ENCODE peak calls at places on chromosomes 1 and 21, in seven cellular contexts. F, V, R, P, G, I and W are unnamed samples.

GRCh38 chr1:32892368-32893197 is 6.3 kb downstream of the HPCA start:
- DNase-seq in G (no peak), P (no peak), I (peak; percentile 47), R (no peak), F (peak; percentile 88), V (no peak), W (no peak)

GRCh38 chr1:18546026-18546425 is 65.3 kb downstream of the KLHDC7A start:
- DNase-seq in G (no peak), F (no peak), P (no peak), I (no peak), R (no peak), V (no peak), W (no peak)

GRCh38 chr1:88740784-88741183 is 56.7 kb downstream of the PKN2 start:
- DNase-seq in F (no peak), I (no peak), P (no peak), G (no peak), V (no peak), R (no peak), W (no peak)

GRCh38 chr1:112532074-112532473 is 23.3 kb downstream of the WNT2B start:
- DNase-seq in G (no peak), V (no peak), F (no peak), R (no peak), I (no peak), P (no peak), W (no peak)

GRCh38 chr21:18384771-18385170 is 18.8 kb downstream of the TMPRSS15 start:
- DNase-seq in I (no peak), G (no peak), P (peak; percentile 1), F (peak; percentile 4), V (no peak), R (no peak), W (no peak)

GRCh38 chr1:158285756-158286241 is 3.9 kb upstream of the CD1C start:
- DNase-seq in R (peak; percentile 79), V (no peak), F (no peak), P (peak; percentile 2), G (no peak), I (no peak), W (no peak)

GRCh38 chr1:160050619-160051018 is 18.8 kb upstream of the PIGM start:
- DNase-seq in I (no peak), V (no peak), P (no peak), R (no peak), F (no peak), G (no peak), W (no peak)

GRCh38 chr1:100658716-100659026 is 60.9 kb upstream of the VCAM1 start:
- DNase-seq in G (no peak), F (no peak), R (no peak), V (no peak), P (peak; percentile 6), I (no peak), W (no peak)

GRCh38 chr21:16037386-16037785 is 307.6 kb downstream of the USP25 start:
- DNase-seq in V (no peak), G (no peak), R (no peak), F (no peak), I (no peak), P (no peak), W (no peak)

GRCh38 chr1:171081220-171081993 is 9.3 kb upstream of the FMO3 start:
- DNase-seq in I (no peak), R (no peak), F (no peak), V (peak; percentile 15), G (no peak), P (peak; percentile 18), W (peak; percentile 45)

GRCh38 chr1:227299688-227300087 is 18.6 kb downstream of the CDC42BPA start:
- DNase-seq in F (no peak), P (peak; percentile 77), R (no peak), I (no peak), G (no peak), V (no peak), W (no peak)

GRCh38 chr1:114771992-114772391 is 8.5 kb downstream of the SIKE1 start:
- DNase-seq in V (no peak), I (no peak), P (no peak), G (no peak), F (no peak), R (no peak), W (no peak)

GRCh38 chr21:15400905-15401304 is 328.9 kb upstream of the USP25 start:
- DNase-seq in I (no peak), P (peak; percentile 2), G (peak; percentile 53), R (no peak), F (no peak), V (no peak), W (no peak)

GRCh38 chr1:206039046-206039929 is 13.7 kb upstream of the RHEX start:
- DNase-seq in G (no peak), R (no peak), I (no peak), V (no peak), P (no peak), F (no peak), W (no peak)

GRCh38 chr21:39313042-39313456 is 383 bp downstream of the BRWD1 start:
- DNase-seq in V (no peak), I (no peak), P (no peak), F (peak; percentile 67), G (no peak), R (no peak), W (no peak)

GRCh38 chr1:5484451-5485165 is 507.6 kb downstream of the NPHP4 start:
- DNase-seq in I (no peak), F (no peak), R (no peak), P (no peak), V (no peak), G (no peak), W (no peak)

GRCh38 chr1:178513278-178513983 is 522 bp downstream of the TEX35 start:
- DNase-seq in G (no peak), V (no peak), R (no peak), P (no peak), F (no peak), I (no peak), W (no peak)

GRCh38 chr1:14910947-14911721 is 242.4 kb upstream of the TMEM51 start:
- DNase-seq in R (no peak), F (no peak), I (no peak), G (no peak), V (no peak), P (no peak), W (no peak)

GRCh38 chr1:167761400-167761799 is 39.6 kb downstream of the MPZL1 start:
- DNase-seq in R (no peak), F (no peak), P (no peak), G (no peak), V (no peak), I (no peak), W (no peak)

GRCh38 chr1:38270241-38270871 is 223.8 kb upstream of the POU3F1 start:
- DNase-seq in V (no peak), I (peak; percentile 85), G (no peak), F (no peak), P (no peak), R (no peak), W (no peak)

GRCh38 chr1:38267037-38268036 is 220.7 kb upstream of the POU3F1 start:
- DNase-seq in G (no peak), V (no peak), F (no peak), P (no peak), I (no peak), R (no peak), W (no peak)

GRCh38 chr1:38265293-38266196 is 219.0 kb upstream of the POU3F1 start:
- DNase-seq in G (no peak), F (peak; percentile 58), V (no peak), R (no peak), I (no peak), P (no peak), W (no peak)

GRCh38 chr1:38266197-38266520 is 219.6 kb upstream of the POU3F1 start:
- DNase-seq in I (no peak), P (no peak), G (peak; percentile 61), R (no peak), V (no peak), F (no peak), W (no peak)

GRCh38 chr1:38268226-38268625 is 221.6 kb upstream of the POU3F1 start:
- DNase-seq in F (no peak), V (no peak), P (no peak), R (no peak), I (no peak), G (no peak), W (no peak)
- TF ChIP-seq POLR2AphosphoS5 in F (no peak), V (no peak), P (no peak), R (no peak), I (no peak), G (no peak), W (no peak)

GRCh38 chr1:164560076-164560475 is 1.1 kb downstream of the PBX1 start:
- DNase-seq in I (no peak), G (no peak), R (no peak), F (no peak), P (peak; percentile 53), V (no peak), W (no peak)
- H3K9ac ChIP-seq in I (peak overlapping the region; percentile 39), G (no peak overlapping the region), R (no peak overlapping the region), F (no peak overlapping the region), P (peak overlapping the region; percentile 86), V (no peak overlapping the region), W (peak overlapping the region; percentile 91)

GRCh38 chr1:200033511-200034261 is 6.2 kb downstream of the NR5A2 start:
- DNase-seq in V (no peak), G (no peak), F (no peak), P (no peak), I (no peak), R (no peak), W (no peak)
- TF ChIP-seq EZH2 in V (no peak), G (no peak), F (no peak), P (no peak), I (peak; percentile 60), R (no peak), W (no peak)

DNA sequence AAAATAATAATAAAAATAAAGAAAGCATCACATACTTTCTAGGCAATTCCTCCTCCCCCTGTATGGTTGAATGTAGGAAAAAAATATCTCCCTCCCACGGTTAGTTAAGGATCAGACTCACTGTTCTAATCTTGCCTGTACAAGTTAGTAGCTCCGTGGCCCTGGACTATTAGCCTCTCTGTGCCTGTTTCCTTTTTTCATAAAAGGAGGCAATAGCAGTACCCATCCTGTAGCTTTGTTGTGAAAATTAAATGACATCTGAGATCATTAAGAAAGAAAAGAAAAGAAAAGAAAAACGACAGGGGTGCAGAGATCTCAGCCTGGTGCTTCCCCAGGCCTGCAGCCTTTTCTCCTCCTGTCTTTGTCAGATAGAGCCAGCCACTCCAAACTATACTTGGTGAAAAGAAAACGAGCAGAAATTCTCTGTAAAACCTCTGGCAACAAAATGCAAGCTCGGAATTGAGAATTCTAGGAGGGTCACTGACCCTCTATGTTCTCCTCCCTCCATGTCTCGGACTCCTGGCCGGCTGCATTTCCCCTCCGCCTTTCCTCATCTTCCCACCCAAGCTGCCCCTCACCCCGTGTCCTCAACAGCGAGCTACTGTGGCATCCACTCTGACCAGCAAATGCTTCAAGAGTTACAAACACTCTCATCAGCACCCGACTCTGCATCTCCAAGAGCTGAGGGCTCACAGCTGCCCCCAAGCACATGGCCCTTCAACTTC is 13.7 kb downstream of the RIPK4 start:
- DNase-seq in R (no peak), P (no peak), V (no peak), I (no peak), F (no peak), G (no peak), W (no peak)
- TF ChIP-seq POLR2AphosphoS5 in R (no peak), P (no peak), V (no peak), I (no peak), F (no peak), G (no peak), W (no peak)